ENCODE peak calls at places on chromosomes 4 and X, in eight cellular contexts. M is endothelial cell of umbilical vein, G is Peyer's patch, P is suprapubic skin, W is upper lobe of left lung, K is ovary, H is tibial nerve, F is stomach. S is an unnamed sample.

GRCh38 chr4:129239088-129239487 is 143.1 kb downstream of the C4orf33 start:
- DNase-seq in P (no peak), M (no peak), K (no peak), F (no peak), G (no peak), H (no peak), W (no peak), S (peak)

GRCh38 chr4:183057255-183057654 is 41.8 kb upstream of the WWC2 start:
- DNase-seq in G (no peak), F (no peak), W (no peak), H (no peak), M (no peak), P (no peak), K (no peak), S (no peak)

GRCh38 chr4:80492761-80493160 is 157.2 kb downstream of the CFAP299 start:
- DNase-seq in K (no peak), H (no peak), F (peak), G (peak), W (peak), P (no peak), M (no peak), S (no peak)

GRCh38 chr4:118881512-118882146 is 7.0 kb upstream of the SYNPO2 start:
- DNase-seq in P (no peak), W (no peak), G (no peak), K (no peak), F (no peak), M (no peak), H (no peak), S (no peak)

GRCh38 chr4:8306511-8307021 is 37.0 kb downstream of the HTRA3 start:
- DNase-seq in K (peak), W (peak), G (no peak), H (no peak), M (no peak), P (peak), F (no peak), S (peak)

GRCh38 chrX:108271397-108271787 is 166.8 kb downstream of the COL4A6 start:
- DNase-seq in P (no peak), W (no peak), M (no peak), H (no peak), K (no peak), G (no peak), F (no peak), S (no peak)

GRCh38 chr4:8847764-8848163 is 23.9 kb downstream of the HMX1 start:
- DNase-seq in M (no peak), W (no peak), G (no peak), H (no peak), P (peak), K (no peak), F (no peak), S (peak)

GRCh38 chrX:153703036-153703370 is 15.3 kb downstream of the SLC6A8 start:
- DNase-seq in P (no peak), H (no peak), W (peak), K (peak), F (peak), M (no peak), G (no peak), S (no peak)

GRCh38 chr4:166324321-166324720 is 451.3 kb downstream of the TLL1 start:
- DNase-seq in F (no peak), P (no peak), K (no peak), G (no peak), M (peak), H (no peak), W (no peak), S (no peak)

GRCh38 chrX:69066966-69067525 is 98.2 kb downstream of the PJA1 start:
- DNase-seq in K (no peak), G (no peak), P (no peak), H (no peak), F (peak), W (no peak), M (no peak), S (no peak)

GRCh38 chrX:130086414-130087207 is 23.7 kb downstream of the ELF4 start:
- DNase-seq in F (no peak), K (no peak), H (no peak), G (peak), P (no peak), W (peak), M (no peak), S (no peak)

GRCh38 chr4:113955411-113955810 is 24.0 kb downstream of the ARSJ start:
- DNase-seq in M (no peak), G (no peak), P (no peak), F (no peak), K (no peak), H (no peak), W (no peak), S (no peak)

GRCh38 chr4:130955520-130955919 is 1859.6 kb downstream of the C4orf33 start:
- DNase-seq in K (no peak), W (no peak), M (no peak), F (no peak), P (no peak), H (no peak), G (no peak), S (no peak)

GRCh38 chrX:6954836-6955235 is 192.7 kb upstream of the STS start:
- DNase-seq in K (no peak), M (no peak), G (no peak), F (no peak), P (no peak), H (no peak), W (no peak), S (no peak)

GRCh38 chr4:53490161-53490915 is 100.9 kb downstream of the LNX1 start:
- DNase-seq in G (no peak), H (no peak), K (no peak), W (no peak), P (no peak), M (no peak), F (no peak), S (no peak)

GRCh38 chr4:86924805-86925204 is 10.0 kb upstream of the AFF1 start:
- DNase-seq in P (no peak), W (no peak), G (no peak), M (peak), F (no peak), H (no peak), K (no peak), S (no peak)

GRCh38 chr4:78846258-78846657 is 70.1 kb downstream of the BMP2K start:
- DNase-seq in W (no peak), H (no peak), G (no peak), F (no peak), K (no peak), P (no peak), M (no peak), S (no peak)

GRCh38 chrX:44344687-44345086 is 1.2 kb upstream of the EFHC2 start:
- DNase-seq in P (no peak), F (no peak), H (no peak), G (no peak), M (no peak), W (no peak), K (no peak), S (no peak)

GRCh38 chr4:973431-974397 is at the start of gene DGKQ:
- DNase-seq in W (peak), P (peak), F (peak), K (peak), H (peak), M (peak), G (peak), S (peak)

GRCh38 chr4:40190880-40191815 is 5.7 kb upstream of the RHOH start:
- DNase-seq in K (no peak), W (no peak), G (no peak), F (no peak), M (no peak), H (no peak), P (no peak), S (no peak)

GRCh38 chr4:40190465-40190864 is 6.4 kb upstream of the RHOH start:
- DNase-seq in F (no peak), W (no peak), P (no peak), K (no peak), M (no peak), H (no peak), G (no peak), S (no peak)

GRCh38 chr4:40193018-40193571 is 3.7 kb upstream of the RHOH start:
- DNase-seq in G (peak), K (no peak), H (no peak), W (no peak), M (no peak), P (no peak), F (no peak), S (no peak)

GRCh38 chr4:40193578-40193977 is 3.3 kb upstream of the RHOH start:
- DNase-seq in H (no peak), M (no peak), W (no peak), P (no peak), K (no peak), G (no peak), F (no peak), S (no peak)

DNA sequence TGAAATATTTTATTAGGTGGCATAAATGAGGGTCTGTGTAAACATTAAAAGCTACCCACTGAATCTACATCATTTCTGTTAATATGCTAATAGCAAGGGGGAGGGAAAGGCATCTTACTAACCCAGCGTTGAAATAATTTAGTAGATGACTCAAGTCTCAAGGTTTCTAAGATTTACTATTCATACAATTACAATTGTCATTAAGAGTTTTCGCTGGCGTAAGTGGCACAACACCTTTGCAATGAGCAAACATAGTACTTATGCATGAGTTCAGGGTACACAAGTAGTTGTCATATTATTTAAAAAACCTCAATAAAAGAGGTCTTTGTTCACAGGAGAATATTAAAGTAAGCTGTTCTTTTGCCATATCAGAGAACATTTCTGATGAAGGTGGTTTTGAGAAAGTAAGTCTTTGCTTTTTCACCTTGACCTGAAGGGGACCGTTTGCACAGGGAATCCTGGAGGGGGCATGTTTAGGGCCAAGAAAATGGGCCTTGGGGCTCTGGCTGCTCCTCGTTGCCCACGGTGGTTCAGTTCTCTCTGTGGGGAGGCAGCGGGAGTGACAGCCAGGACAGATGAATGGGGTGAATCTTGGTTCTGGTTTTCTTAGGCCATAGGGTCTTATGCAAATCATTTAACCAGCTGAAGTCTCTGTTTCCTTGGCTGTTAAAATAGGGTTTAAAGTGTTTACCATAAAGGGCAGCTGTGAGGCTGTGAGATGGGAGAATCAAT is 4.4 kb upstream of the RHOH start:
- DNase-seq in K (no peak), F (no peak), W (no peak), P (no peak), M (no peak), G (peak), H (no peak), S (no peak)
- TF ChIP-seq POLR2A in K (no peak), F (no peak), W (no peak), P (no peak), M (no peak), G (no peak), H (no peak), S (no peak)

GRCh38 chr4:11426716-11427115 is 2.0 kb downstream of the HS3ST1 start:
- DNase-seq in G (no peak), K (no peak), M (no peak), W (no peak), F (no peak), H (no peak), P (no peak), S (no peak)
- H3K27ac ChIP-seq in G (no peak), K (peak), M (no peak), W (no peak), F (no peak), H (no peak), P (no peak), S (no peak)

GRCh38 chrX:100928660-100929613 is at the start of gene XKRX:
- DNase-seq in H (no peak), G (peak), P (no peak), W (peak), F (peak), M (peak), K (peak), S (peak)
- TF ChIP-seq POLR2A in H (no peak), G (peak), P (no peak), W (no peak), F (no peak), M (no peak), K (no peak), S (no peak)

GRCh38 chr4:102438873-102439614 is 62.1 kb upstream of the NFKB1 start:
- DNase-seq in G (no peak), P (no peak), M (peak), K (peak), F (no peak), H (no peak), W (no peak), S (no peak)
- H3K27ac ChIP-seq in G (peak), P (peak), M (no peak), K (peak), F (peak), H (peak), W (peak), S (peak)

GRCh38 chr4:56976878-56977320 is 507 bp downstream of the NOA1 start:
- DNase-seq in H (no peak), M (peak), P (no peak), F (peak), G (peak), K (peak), W (peak), S (peak)

GRCh38 chr4:56978750-56979303 is at the start of gene POLR2B:
- DNase-seq in W (peak), K (peak), H (peak), P (peak), G (peak), F (peak), M (peak), S (peak)

GRCh38 chr4:56976283-56976877 is 1.0 kb downstream of the NOA1 start:
- DNase-seq in H (no peak), P (no peak), G (no peak), K (peak), F (peak), M (peak), W (peak), S (peak)

GRCh38 chr4:56979674-56980073 is 978 bp downstream of the POLR2B start:
- DNase-seq in W (peak), M (peak), P (no peak), K (no peak), G (no peak), H (no peak), F (no peak), S (no peak)

GRCh38 chr4:56977321-56978012 is at the start of gene NOA1:
- DNase-seq in H (peak), M (peak), G (peak), K (peak), W (peak), P (peak), F (peak), S (peak)
- TF ChIP-seq POLR2A in H (peak), M (peak), G (peak), K (peak), W (peak), P (no peak), F (no peak), S (peak)

GRCh38 chrX:55451626-55451989 is 319 bp upstream of the MAGEH1 start:
- DNase-seq in H (no peak), F (no peak), M (no peak), W (no peak), G (no peak), K (no peak), P (no peak), S (no peak)
- H3K27ac ChIP-seq in H (peak), F (peak), M (no peak), W (peak), G (peak), K (peak), P (peak), S (peak)

GRCh38 chr4:123505077-123505456 is 108.5 kb downstream of the SPRY1 start:
- DNase-seq in W (no peak), M (no peak), H (no peak), K (no peak), P (no peak), G (no peak), F (peak), S (no peak)

GRCh38 chr4:123501733-123502132 is 105.1 kb downstream of the SPRY1 start:
- DNase-seq in P (no peak), M (no peak), K (no peak), W (no peak), G (no peak), H (no peak), F (no peak), S (no peak)

GRCh38 chr4:123503698-123504389 is 107.2 kb downstream of the SPRY1 start:
- DNase-seq in P (no peak), G (no peak), H (no peak), W (peak), K (no peak), M (no peak), F (no peak), S (no peak)

GRCh38 chr4:123506311-123506685 is 109.7 kb downstream of the SPRY1 start:
- DNase-seq in M (no peak), W (no peak), K (no peak), G (no peak), F (no peak), H (no peak), P (no peak), S (no peak)

GRCh38 chr4:123505457-123506310 is 109.1 kb downstream of the SPRY1 start:
- DNase-seq in K (peak), F (peak), W (peak), G (peak), H (no peak), M (peak), P (peak), S (peak)
- TF ChIP-seq POLR2A in K (no peak), F (no peak), W (no peak), G (no peak), H (no peak), M (no peak), P (no peak), S (no peak)

S was measured in right lobe of liver.